ENCODE peak calls at places on chromosomes 4 and X, in ten cellular contexts. U, T, M, F, B, Y, Z, H, Q and V are unnamed samples.

GRCh38 chr4:77007358-77008230 is 58.0 kb downstream of the SEPTIN11 start:
- DNase-seq in U (no peak), T (no peak), M (peak), F (no peak), B (no peak), Y (peak), Z (no peak), H (no peak), Q (no peak), V (peak)

GRCh38 chr4:31343058-31343457 is 622.9 kb downstream of the PCDH7 start:
- DNase-seq in U (no peak), T (no peak), M (no peak), F (no peak), B (no peak), Y (no peak), Z (no peak), H (no peak), Q (no peak), V (no peak)

GRCh38 chrX:50161143-50161542 is 39.7 kb downstream of the AKAP4 start:
- DNase-seq in U (no peak), T (no peak), M (no peak), F (no peak), B (no peak), Y (peak), Z (no peak), H (no peak), Q (no peak), V (no peak)

GRCh38 chr4:109559983-109560686 is at the start of gene MCUB:
- DNase-seq in U (peak), T (peak), M (peak), F (peak), B (peak), Y (peak), Z (peak), H (peak), Q (peak), V (peak)

GRCh38 chrX:1493877-1494510 is 41.3 kb upstream of the ASMTL start:
- DNase-seq in U (peak), T (no peak), M (peak), F (no peak), B (no peak), Y (no peak), Z (no peak), H (no peak), Q (no peak), V (no peak)

GRCh38 chr4:64538219-64538618 is 129.0 kb upstream of the TECRL start:
- DNase-seq in U (peak), T (no peak), M (peak), F (no peak), B (no peak), Y (no peak), Z (no peak), H (no peak), Q (no peak), V (no peak)

GRCh38 chrX:20742106-20742505 is 475.4 kb upstream of the RPS6KA3 start:
- DNase-seq in U (no peak), T (no peak), M (no peak), F (no peak), B (no peak), Y (no peak), Z (no peak), H (no peak), Q (no peak), V (no peak)

GRCh38 chr4:113961322-113961698 is 18.1 kb downstream of the ARSJ start:
- DNase-seq in U (no peak), T (no peak), M (no peak), F (no peak), B (no peak), Y (peak), Z (no peak), H (no peak), Q (no peak), V (no peak)

GRCh38 chr4:145619639-145619996 is 433 bp downstream of the MMAA start:
- DNase-seq in U (no peak), T (peak), M (peak), F (peak), B (no peak), Y (peak), Z (peak), H (peak), Q (peak), V (peak)

GRCh38 chr4:142242156-142242555 is 603.9 kb downstream of the INPP4B start:
- DNase-seq in U (no peak), T (no peak), M (no peak), F (no peak), B (no peak), Y (no peak), Z (no peak), H (no peak), Q (no peak), V (no peak)

GRCh38 chr4:156654410-156654809 is 317.2 kb downstream of the PDGFC start:
- DNase-seq in U (no peak), T (no peak), M (no peak), F (no peak), B (no peak), Y (no peak), Z (no peak), H (no peak), Q (no peak), V (no peak)

GRCh38 chrX:133838761-133839676 is 146.4 kb downstream of the GPC3 start:
- DNase-seq in U (peak), T (no peak), M (peak), F (peak), B (no peak), Y (peak), Z (no peak), H (peak), Q (no peak), V (peak)

GRCh38 chr4:122854444-122854843 is 27.8 kb downstream of the FGF2 start:
- DNase-seq in U (no peak), T (no peak), M (no peak), F (no peak), B (no peak), Y (no peak), Z (no peak), H (peak), Q (no peak), V (no peak)

GRCh38 chr4:14862881-14863280 is 139.4 kb upstream of the CPEB2 start:
- DNase-seq in U (no peak), T (peak), M (no peak), F (no peak), B (peak), Y (no peak), Z (no peak), H (peak), Q (peak), V (no peak)

GRCh38 chr4:15725608-15726007 is 22.7 kb downstream of the BST1 start:
- DNase-seq in U (no peak), T (no peak), M (no peak), F (no peak), B (no peak), Y (peak), Z (no peak), H (no peak), Q (no peak), V (no peak)

GRCh38 chr4:158996669-158997074 is 106.2 kb upstream of the RAPGEF2 start:
- DNase-seq in U (no peak), T (no peak), M (no peak), F (no peak), B (no peak), Y (peak), Z (peak), H (no peak), Q (no peak), V (no peak)

GRCh38 chr4:140308366-140309123 is 64.9 kb upstream of the SCOC start:
- DNase-seq in U (no peak), T (peak), M (no peak), F (no peak), B (peak), Y (peak), Z (peak), H (peak), Q (no peak), V (no peak)

GRCh38 chr4:5708171-5708828 is at the start of gene EVC2:
- DNase-seq in U (peak), T (peak), M (no peak), F (no peak), B (no peak), Y (peak), Z (no peak), H (peak), Q (peak), V (no peak)

GRCh38 chr4:123291329-123291728 is 105.3 kb upstream of the SPRY1 start:
- DNase-seq in U (no peak), T (no peak), M (no peak), F (no peak), B (no peak), Y (no peak), Z (no peak), H (no peak), Q (no peak), V (no peak)

GRCh38 chr4:113452868-113453620 is 308.5 kb downstream of the CAMK2D start:
- DNase-seq in U (no peak), T (peak), M (peak), F (no peak), B (no peak), Y (peak), Z (no peak), H (no peak), Q (no peak), V (no peak)

GRCh38 chrX:112714357-112714918 is 34.7 kb upstream of the LHFPL1 start:
- DNase-seq in U (no peak), T (no peak), M (no peak), F (no peak), B (no peak), Y (peak), Z (no peak), H (no peak), Q (no peak), V (no peak)

GRCh38 chr4:109232666-109233065 is 69.8 kb downstream of the COL25A1 start:
- DNase-seq in U (no peak), T (no peak), M (no peak), F (no peak), B (no peak), Y (no peak), Z (no peak), H (no peak), Q (no peak), V (no peak)

GRCh38 chrX:41333994-41334865 is at the start of gene DDX3X:
- DNase-seq in U (peak), T (peak), M (peak), F (peak), B (peak), Y (peak), Z (peak), H (peak), Q (peak), V (peak)

GRCh38 chr4:187175197-187175596 is 451.5 kb upstream of the FAT1 start:
- DNase-seq in U (no peak), T (no peak), M (no peak), F (no peak), B (no peak), Y (peak), Z (no peak), H (no peak), Q (no peak), V (no peak)

GRCh38 chr4:4673070-4673469 is 131.2 kb upstream of the STX18 start:
- DNase-seq in U (peak), T (no peak), M (peak), F (peak), B (no peak), Y (no peak), Z (peak), H (peak), Q (no peak), V (no peak)

GRCh38 chr4:142817442-142817841 is 28.7 kb downstream of the INPP4B start:
- DNase-seq in U (no peak), T (no peak), M (no peak), F (no peak), B (no peak), Y (peak), Z (peak), H (no peak), Q (no peak), V (peak)

GRCh38 chr4:123652501-123652900 is 255.9 kb downstream of the SPRY1 start:
- DNase-seq in U (no peak), T (no peak), M (no peak), F (no peak), B (no peak), Y (peak), Z (no peak), H (no peak), Q (no peak), V (no peak)

DNA sequence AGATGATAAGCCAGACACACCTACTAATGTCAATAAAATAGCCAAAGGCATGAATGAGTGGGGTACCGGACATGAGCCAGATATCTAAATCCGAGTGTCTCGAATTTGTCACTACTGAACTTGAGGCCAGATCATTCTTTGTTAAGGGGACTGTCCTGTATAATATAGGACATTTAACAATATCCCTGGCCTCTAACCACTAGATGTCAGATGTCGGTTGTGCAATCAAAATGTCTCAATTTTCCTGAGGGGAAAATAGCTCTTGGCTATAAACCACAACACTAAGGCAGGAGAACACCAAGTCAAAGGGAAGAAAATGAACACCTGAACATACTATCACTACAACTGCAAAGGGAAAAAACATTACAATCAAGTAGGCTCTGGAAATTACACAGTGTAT is 154.5 kb downstream of the GPM6A start:
- DNase-seq in U (no peak), T (no peak), M (no peak), F (no peak), B (no peak), Y (no peak), Z (no peak), H (no peak), Q (no peak), V (no peak)
- TF ChIP-seq CTCF in U (no peak), T (no peak), M (no peak), F (no peak), B (no peak), Y (no peak), Z (no peak), H (no peak), Q (no peak), V (no peak)

GRCh38 chrX:153766098-153766817 is 2.2 kb downstream of the PLXNB3 start:
- DNase-seq in U (no peak), T (no peak), M (peak), F (no peak), B (peak), Y (peak), Z (no peak), H (peak), Q (no peak), V (peak)
- TF ChIP-seq CTCF in U (no peak), T (no peak), M (no peak), F (no peak), B (no peak), Y (no peak), Z (no peak), H (no peak), Q (no peak), V (no peak)

GRCh38 chr4:80489798-80490197 is 154.3 kb downstream of the CFAP299 start:
- DNase-seq in U (no peak), T (no peak), M (no peak), F (no peak), B (no peak), Y (no peak), Z (no peak), H (no peak), Q (no peak), V (no peak)
- TF ChIP-seq CTCF in U (no peak), T (no peak), M (no peak), F (no peak), B (no peak), Y (no peak), Z (no peak), H (no peak), Q (no peak), V (no peak)

GRCh38 chr4:155376387-155377268 is at the start of gene MAP9:
- DNase-seq in U (peak), T (peak), M (peak), F (no peak), B (peak), Y (peak), Z (peak), H (peak), Q (peak), V (peak)

GRCh38 chr4:155377281-155377680 is 516 bp upstream of the MAP9 start:
- DNase-seq in U (no peak), T (no peak), M (no peak), F (no peak), B (no peak), Y (peak), Z (no peak), H (no peak), Q (no peak), V (no peak)

GRCh38 chr4:155367608-155368007 is 9.2 kb downstream of the MAP9 start:
- DNase-seq in U (no peak), T (no peak), M (no peak), F (no peak), B (no peak), Y (no peak), Z (no peak), H (no peak), Q (no peak), V (no peak)

GRCh38 chr4:155371432-155372043 is 5.2 kb downstream of the MAP9 start:
- DNase-seq in U (no peak), T (no peak), M (peak), F (no peak), B (no peak), Y (peak), Z (no peak), H (no peak), Q (no peak), V (no peak)
- TF ChIP-seq CTCF in U (peak), T (peak), M (peak), F (peak), B (peak), Y (peak), Z (no peak), H (no peak), Q (no peak), V (no peak)

GRCh38 chrX:131734621-131735020 is 190.7 kb downstream of the OR13H1 start:
- DNase-seq in U (no peak), T (no peak), M (peak), F (no peak), B (peak), Y (peak), Z (no peak), H (no peak), Q (peak), V (no peak)
- TF ChIP-seq CTCF in U (no peak), T (peak), M (no peak), F (no peak), B (peak), Y (peak), Z (no peak), H (no peak), Q (no peak), V (no peak)

GRCh38 chr4:38237139-38237538 is 276.9 kb downstream of the PTTG2 start:
- DNase-seq in U (no peak), T (no peak), M (no peak), F (no peak), B (no peak), Y (peak), Z (no peak), H (no peak), Q (no peak), V (peak)
- TF ChIP-seq CTCF in U (no peak), T (no peak), M (no peak), F (no peak), B (no peak), Y (no peak), Z (no peak), H (no peak), Q (no peak), V (no peak)

GRCh38 chr4:183987529-183987946 is 82.4 kb downstream of the STOX2 start:
- DNase-seq in U (no peak), T (peak), M (no peak), F (peak), B (peak), Y (peak), Z (peak), H (peak), Q (peak), V (peak)

GRCh38 chr4:183986645-183987528 is 81.8 kb downstream of the STOX2 start:
- DNase-seq in U (no peak), T (no peak), M (no peak), F (no peak), B (no peak), Y (no peak), Z (no peak), H (no peak), Q (no peak), V (no peak)

GRCh38 chr4:183988874-183989273 is 83.8 kb downstream of the STOX2 start:
- DNase-seq in U (no peak), T (no peak), M (no peak), F (no peak), B (no peak), Y (no peak), Z (no peak), H (no peak), Q (no peak), V (no peak)

GRCh38 chr4:183987987-183988392 is 82.9 kb downstream of the STOX2 start:
- DNase-seq in U (no peak), T (peak), M (no peak), F (peak), B (peak), Y (peak), Z (peak), H (peak), Q (peak), V (peak)

DNA sequence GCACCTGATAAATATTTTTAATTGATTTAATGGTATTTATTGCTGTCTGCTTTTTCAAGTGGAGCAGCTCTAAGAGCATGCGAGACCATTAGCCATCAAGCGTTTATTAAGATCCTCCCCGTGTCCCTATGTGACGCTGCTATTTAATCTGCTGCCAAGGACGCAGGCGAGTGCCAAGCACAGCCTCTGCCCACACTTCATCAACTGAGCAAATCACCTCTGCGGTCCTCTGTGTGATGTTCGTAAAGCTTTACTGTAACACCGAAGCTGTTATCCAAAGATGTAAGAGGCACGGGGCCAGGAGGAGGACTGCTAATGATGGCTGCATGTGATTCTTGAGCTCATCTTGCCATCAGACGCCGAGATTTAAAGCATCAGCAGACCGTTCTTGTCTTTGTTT is 79.5 kb downstream of the STOX2 start:
- DNase-seq in U (no peak), T (peak), M (no peak), F (no peak), B (no peak), Y (no peak), Z (no peak), H (no peak), Q (no peak), V (no peak)
- TF ChIP-seq CTCF in U (no peak), T (no peak), M (no peak), F (no peak), B (no peak), Y (no peak), Z (no peak), H (no peak), Q (no peak), V (no peak)